ENCODE peak calls at places on chromosomes 11 and 22, in eight cellular contexts. One of them, this sample, is unnamed.

GRCh38 chr11:116467809-116468208 is 305.0 kb downstream of the BUD13 start:
- DNase-seq in H1: no peak
- DNase-seq in transverse colon: no peak
- DNase-seq in K562: no peak
- DNase-seq in breast epithelium: no peak
- DNase-seq in prostate gland: no peak
- DNase-seq in HepG2: no peak
- DNase-seq in spleen: no peak
- DNase-seq in this sample: no peak

GRCh38 chr11:72918825-72919224 is 104.6 kb downstream of the ATG16L2 start:
- DNase-seq in H1: no peak
- DNase-seq in prostate gland: no peak
- DNase-seq in breast epithelium: no peak
- DNase-seq in K562: no peak
- DNase-seq in HepG2: no peak
- DNase-seq in spleen: no peak
- DNase-seq in transverse colon: no peak
- DNase-seq in this sample: no peak

GRCh38 chr11:75733346-75734107 is 15.9 kb downstream of the MOGAT2 start:
- DNase-seq in spleen: no peak
- DNase-seq in K562: no peak
- DNase-seq in prostate gland: peak
- DNase-seq in breast epithelium: no peak
- DNase-seq in HepG2: no peak
- DNase-seq in H1: no peak
- DNase-seq in transverse colon: no peak
- DNase-seq in this sample: no peak

GRCh38 chr11:43419460-43419859 is 60.7 kb downstream of the TTC17 start:
- DNase-seq in K562: peak
- DNase-seq in HepG2: peak
- DNase-seq in spleen: no peak
- DNase-seq in breast epithelium: no peak
- DNase-seq in prostate gland: peak
- DNase-seq in transverse colon: peak
- DNase-seq in H1: no peak
- DNase-seq in this sample: no peak

GRCh38 chr22:42780070-42780540 is 59.4 kb upstream of the A4GALT start:
- DNase-seq in K562: peak
- DNase-seq in prostate gland: peak
- DNase-seq in H1: no peak
- DNase-seq in HepG2: peak
- DNase-seq in transverse colon: peak
- DNase-seq in breast epithelium: no peak
- DNase-seq in spleen: no peak
- DNase-seq in this sample: no peak

GRCh38 chr11:30422389-30422788 is 99.5 kb downstream of the ARL14EP start:
- DNase-seq in HepG2: no peak
- DNase-seq in H1: no peak
- DNase-seq in K562: no peak
- DNase-seq in breast epithelium: no peak
- DNase-seq in spleen: no peak
- DNase-seq in transverse colon: no peak
- DNase-seq in prostate gland: peak
- DNase-seq in this sample: no peak

GRCh38 chr11:17613428-17613962 is 66.4 kb downstream of the OTOG start:
- DNase-seq in H1: no peak
- DNase-seq in breast epithelium: no peak
- DNase-seq in transverse colon: no peak
- DNase-seq in prostate gland: no peak
- DNase-seq in HepG2: no peak
- DNase-seq in spleen: no peak
- DNase-seq in K562: no peak
- DNase-seq in this sample: no peak

GRCh38 chr11:110989734-110990133 is 255.8 kb upstream of the POU2AF2 start:
- DNase-seq in K562: no peak
- DNase-seq in transverse colon: peak
- DNase-seq in H1: no peak
- DNase-seq in HepG2: no peak
- DNase-seq in prostate gland: no peak
- DNase-seq in breast epithelium: no peak
- DNase-seq in spleen: no peak
- DNase-seq in this sample: no peak

GRCh38 chr22:50221410-50222300 is 20.8 kb downstream of the SELENOO start:
- DNase-seq in K562: no peak
- DNase-seq in transverse colon: no peak
- DNase-seq in prostate gland: no peak
- DNase-seq in spleen: no peak
- DNase-seq in H1: peak
- DNase-seq in HepG2: no peak
- DNase-seq in breast epithelium: no peak
- DNase-seq in this sample: peak

GRCh38 chr11:76339217-76339616 is 41.7 kb downstream of the THAP12 start:
- DNase-seq in HepG2: no peak
- DNase-seq in transverse colon: peak
- DNase-seq in prostate gland: no peak
- DNase-seq in K562: no peak
- DNase-seq in H1: no peak
- DNase-seq in breast epithelium: no peak
- DNase-seq in spleen: no peak
- DNase-seq in this sample: peak

GRCh38 chr11:114236829-114237228 is 59.4 kb upstream of the NNMT start:
- DNase-seq in K562: no peak
- DNase-seq in transverse colon: no peak
- DNase-seq in HepG2: no peak
- DNase-seq in breast epithelium: no peak
- DNase-seq in H1: no peak
- DNase-seq in spleen: no peak
- DNase-seq in prostate gland: no peak
- DNase-seq in this sample: no peak

GRCh38 chr11:20443596-20443995 is 56.1 kb downstream of the PRMT3 start:
- DNase-seq in spleen: no peak
- DNase-seq in HepG2: peak
- DNase-seq in prostate gland: no peak
- DNase-seq in H1: no peak
- DNase-seq in K562: peak
- DNase-seq in breast epithelium: no peak
- DNase-seq in transverse colon: no peak
- DNase-seq in this sample: no peak

GRCh38 chr11:96265236-96265737 is 77.7 kb downstream of the MAML2 start:
- DNase-seq in K562: no peak
- DNase-seq in H1: no peak
- DNase-seq in breast epithelium: no peak
- DNase-seq in HepG2: no peak
- DNase-seq in spleen: no peak
- DNase-seq in transverse colon: no peak
- DNase-seq in prostate gland: no peak
- DNase-seq in this sample: no peak

GRCh38 chr11:834371-835316 is 1.9 kb downstream of the CD151 start:
- DNase-seq in breast epithelium: peak
- DNase-seq in H1: no peak
- DNase-seq in K562: no peak
- DNase-seq in HepG2: no peak
- DNase-seq in transverse colon: peak
- DNase-seq in spleen: peak
- DNase-seq in prostate gland: peak
- DNase-seq in this sample: peak

GRCh38 chr11:59218893-59219292 is 6.2 kb upstream of the MPEG1 start:
- DNase-seq in prostate gland: no peak
- DNase-seq in K562: no peak
- DNase-seq in transverse colon: no peak
- DNase-seq in H1: no peak
- DNase-seq in HepG2: no peak
- DNase-seq in spleen: no peak
- DNase-seq in breast epithelium: no peak
- DNase-seq in this sample: no peak

GRCh38 chr11:59214141-59214893 is 1.6 kb upstream of the MPEG1 start:
- DNase-seq in H1: no peak
- DNase-seq in prostate gland: no peak
- DNase-seq in breast epithelium: no peak
- DNase-seq in spleen: no peak
- DNase-seq in transverse colon: no peak
- DNase-seq in K562: no peak
- DNase-seq in HepG2: no peak
- DNase-seq in this sample: no peak

GRCh38 chr11:59219836-59220235 is 7.1 kb upstream of the MPEG1 start:
- DNase-seq in HepG2: no peak
- DNase-seq in transverse colon: no peak
- DNase-seq in spleen: no peak
- DNase-seq in prostate gland: no peak
- DNase-seq in breast epithelium: no peak
- DNase-seq in H1: no peak
- DNase-seq in K562: no peak
- DNase-seq in this sample: no peak

GRCh38 chr11:59212744-59213573 is at the start of gene MPEG1:
- DNase-seq in K562: no peak
- DNase-seq in H1: no peak
- DNase-seq in transverse colon: no peak
- DNase-seq in prostate gland: no peak
- DNase-seq in HepG2: no peak
- DNase-seq in spleen: peak
- DNase-seq in breast epithelium: no peak
- DNase-seq in this sample: no peak

GRCh38 chr11:59216654-59217640 is 4.2 kb upstream of the MPEG1 start:
- DNase-seq in HepG2: no peak
- DNase-seq in breast epithelium: no peak
- DNase-seq in spleen: peak
- DNase-seq in K562: no peak
- DNase-seq in H1: no peak
- DNase-seq in prostate gland: no peak
- DNase-seq in transverse colon: peak
- DNase-seq in this sample: peak
- TF ChIP-seq POLR2AphosphoS5 in HepG2: no peak
- TF ChIP-seq POLR2AphosphoS5 in breast epithelium: peak
- TF ChIP-seq POLR2AphosphoS5 in spleen: peak
- TF ChIP-seq POLR2AphosphoS5 in K562: no peak
- TF ChIP-seq POLR2AphosphoS5 in H1: no peak
- TF ChIP-seq POLR2AphosphoS5 in prostate gland: no peak
- TF ChIP-seq POLR2AphosphoS5 in transverse colon: peak
- TF ChIP-seq POLR2AphosphoS5 in this sample: peak

GRCh38 chr22:35892192-35892591 is 136.4 kb downstream of the RBFOX2 start:
- DNase-seq in spleen: no peak
- DNase-seq in K562: peak
- DNase-seq in breast epithelium: no peak
- DNase-seq in HepG2: no peak
- DNase-seq in transverse colon: no peak
- DNase-seq in prostate gland: no peak
- DNase-seq in H1: no peak
- DNase-seq in this sample: no peak
- H3K27ac ChIP-seq in spleen: no peak
- H3K27ac ChIP-seq in K562: no peak
- H3K27ac ChIP-seq in breast epithelium: peak
- H3K27ac ChIP-seq in HepG2: no peak
- H3K27ac ChIP-seq in transverse colon: peak
- H3K27ac ChIP-seq in prostate gland: no peak
- H3K27ac ChIP-seq in H1: no peak
- H3K27ac ChIP-seq in this sample: no peak

DNA sequence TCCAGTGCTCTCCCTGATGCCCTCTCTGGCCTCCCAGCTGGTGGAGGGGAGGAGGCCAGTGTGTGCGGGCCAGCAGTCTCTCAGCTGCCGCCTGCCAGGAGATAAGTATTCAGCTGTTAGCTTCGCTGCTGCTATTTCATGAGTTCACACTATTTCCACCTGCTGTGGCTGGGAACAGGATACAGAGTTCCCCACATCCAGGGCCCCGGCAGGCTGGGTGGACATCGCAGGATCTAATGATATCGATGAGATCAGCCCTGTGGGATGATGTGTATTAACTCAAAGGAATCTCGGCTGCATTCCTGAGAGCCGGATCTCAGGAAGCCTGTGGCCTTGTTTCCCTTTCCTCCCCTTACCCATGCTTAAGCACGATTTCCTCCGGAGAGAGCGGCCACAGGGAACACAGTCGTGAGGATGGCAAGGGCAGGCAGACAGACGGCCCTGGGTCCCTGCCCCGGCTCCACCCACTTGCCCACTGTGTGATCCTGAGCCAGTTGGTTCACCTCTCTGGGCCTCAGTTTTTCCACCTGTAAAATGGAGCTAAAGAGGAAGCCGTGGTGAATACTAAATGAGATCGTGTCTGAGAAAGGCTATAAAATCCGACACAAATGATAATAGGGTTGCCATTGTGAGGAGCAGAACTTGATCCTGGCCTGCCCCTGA is 6.5 kb upstream of the PVALB start:
- DNase-seq in H1: no peak
- DNase-seq in prostate gland: no peak
- DNase-seq in breast epithelium: no peak
- DNase-seq in HepG2: no peak
- DNase-seq in K562: no peak
- DNase-seq in spleen: no peak
- DNase-seq in transverse colon: no peak
- DNase-seq in this sample: no peak
- TF ChIP-seq POLR2AphosphoS5 in H1: no peak
- TF ChIP-seq POLR2AphosphoS5 in prostate gland: no peak
- TF ChIP-seq POLR2AphosphoS5 in breast epithelium: no peak
- TF ChIP-seq POLR2AphosphoS5 in HepG2: no peak
- TF ChIP-seq POLR2AphosphoS5 in K562: no peak
- TF ChIP-seq POLR2AphosphoS5 in spleen: no peak
- TF ChIP-seq POLR2AphosphoS5 in transverse colon: no peak
- TF ChIP-seq POLR2AphosphoS5 in this sample: no peak

GRCh38 chr22:29647954-29648737 is 44.7 kb downstream of the NF2 start:
- DNase-seq in K562: no peak
- DNase-seq in spleen: no peak
- DNase-seq in breast epithelium: no peak
- DNase-seq in transverse colon: no peak
- DNase-seq in H1: no peak
- DNase-seq in prostate gland: peak
- DNase-seq in HepG2: no peak
- DNase-seq in this sample: no peak
- H3K27ac ChIP-seq in K562: no peak
- H3K27ac ChIP-seq in spleen: no peak
- H3K27ac ChIP-seq in breast epithelium: no peak
- H3K27ac ChIP-seq in transverse colon: no peak
- H3K27ac ChIP-seq in H1: no peak
- H3K27ac ChIP-seq in prostate gland: no peak
- H3K27ac ChIP-seq in HepG2: no peak
- H3K27ac ChIP-seq in this sample: no peak

This sample was measured in upper lobe of left lung.